ENCODE peak calls at places on chromosomes 16 and 17, in ten cellular contexts. O is lower leg skin, T is esophagus squamous epithelium, C is HCT116, X is adrenal gland, W is stomach, D is GM12878, I is breast epithelium, F is uterus, N is heart left ventricle. J is an unnamed sample.

GRCh38 chr17:82645516-82645915 is 2.7 kb downstream of the WDR45B start:
- DNase-seq in O (no peak), T (no peak), C (no peak), X (no peak), W (no peak), D (no peak), I (no peak), F (no peak), N (no peak), J (no peak)

GRCh38 chr17:18246880-18247612 is 11.5 kb downstream of the FLII start:
- DNase-seq in O (peak; percentile 94), T (no peak), C (no peak), X (peak; percentile 93), W (peak; percentile 95), D (no peak), I (no peak), F (peak; percentile 71), N (peak; percentile 47), J (peak; percentile 81)

GRCh38 chr17:56142781-56143180 is 10.5 kb upstream of the ANKFN1 start:
- DNase-seq in O (no peak), T (no peak), C (no peak), X (no peak), W (no peak), D (no peak), I (no peak), F (no peak), N (no peak), J (no peak)

GRCh38 chr16:19700319-19700781 is 17.7 kb downstream of the KNOP1 start:
- DNase-seq in O (no peak), T (no peak), C (no peak), X (peak; percentile 68), W (no peak), D (no peak), I (peak; percentile 63), F (peak; percentile 65), N (no peak), J (no peak)

GRCh38 chr17:65498831-65499230 is 62.6 kb downstream of the AXIN2 start:
- DNase-seq in O (no peak), T (no peak), C (no peak), X (no peak), W (no peak), D (no peak), I (no peak), F (no peak), N (no peak), J (no peak)

GRCh38 chr17:76246080-76247066 is 6.1 kb upstream of the RNF157 start:
- DNase-seq in O (peak; percentile 75), T (no peak), C (no peak), X (no peak), W (no peak), D (peak; percentile 98), I (no peak), F (no peak), N (no peak), J (peak; percentile 44)

GRCh38 chr16:66520406-66521194 is 29.3 kb downstream of the TK2 start:
- DNase-seq in O (peak; percentile 90), T (no peak), C (no peak), X (peak; percentile 53), W (no peak), D (no peak), I (no peak), F (no peak), N (peak; percentile 52), J (no peak)

GRCh38 chr17:32928527-32929287 is 754 bp downstream of the TMEM98 start:
- DNase-seq in O (peak; percentile 28), T (no peak), C (no peak), X (no peak), W (no peak), D (no peak), I (no peak), F (no peak), N (no peak), J (no peak)

DNA sequence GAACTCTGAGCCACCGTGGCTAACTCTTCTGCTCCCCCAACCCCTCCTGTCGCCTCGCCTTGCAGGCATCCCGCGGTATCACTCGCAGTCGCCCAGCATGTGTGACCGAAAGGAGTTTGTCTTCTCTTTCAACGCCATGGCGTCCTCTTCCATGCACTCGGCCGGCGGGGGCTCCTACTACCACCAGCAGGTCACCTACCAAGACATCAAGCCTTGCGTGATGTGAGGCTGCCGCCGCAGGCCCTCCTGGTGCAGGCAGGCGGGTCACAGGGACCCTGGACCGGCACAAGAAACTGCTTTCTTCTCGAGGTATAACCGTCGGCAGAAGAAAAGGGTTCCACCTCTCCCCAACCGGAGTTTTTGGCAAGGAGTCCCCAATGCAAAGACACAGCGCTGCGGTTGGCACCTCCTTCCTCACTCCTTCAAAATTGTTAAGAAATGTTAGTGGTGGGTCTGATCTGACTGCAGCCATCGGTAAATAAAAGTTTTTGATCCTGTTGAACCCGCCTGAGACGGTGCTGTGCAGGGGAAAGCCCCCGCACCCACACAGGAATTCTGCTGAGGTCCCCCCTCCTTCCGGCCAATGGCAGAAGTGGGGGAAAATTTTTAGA is 2.6 kb downstream of the FOXF1 start:
- DNase-seq in O (no peak), T (no peak), C (no peak), X (no peak), W (no peak), D (no peak), I (no peak), F (no peak), N (no peak), J (peak; percentile 80)
- TF ChIP-seq POLR2A in O (no peak), T (no peak), C (no peak), X (no peak), W (no peak), D (no peak), I (no peak), F (no peak), N (no peak), J (no peak)

GRCh38 chr17:69857412-69857835 is 217.6 kb upstream of the KCNJ16 start:
- DNase-seq in O (no peak), T (no peak), C (peak; percentile 8), X (no peak), W (no peak), D (no peak), I (no peak), F (no peak), N (no peak), J (no peak)
- TF ChIP-seq POLR2A in O (no peak), T (no peak), C (no peak), X (no peak), W (no peak), D (no peak), I (no peak), F (no peak), N (no peak), J (no peak)

GRCh38 chr17:45170280-45170975 is 8.8 kb downstream of the HEXIM2 start:
- DNase-seq in O (no peak), T (no peak), C (no peak), X (no peak), W (no peak), D (no peak), I (no peak), F (no peak), N (no peak), J (no peak)

GRCh38 chr17:45170976-45171337 is 9.3 kb downstream of the HEXIM2 start:
- DNase-seq in O (peak; percentile 94), T (no peak), C (peak; percentile 44), X (peak; percentile 83), W (peak; percentile 31), D (no peak), I (peak; percentile 82), F (peak; percentile 55), N (peak; percentile 67), J (peak; percentile 91)

GRCh38 chr17:45172232-45172540 is 10.5 kb downstream of the HEXIM2 start:
- DNase-seq in O (no peak), T (no peak), C (no peak), X (no peak), W (no peak), D (no peak), I (no peak), F (no peak), N (no peak), J (no peak)

GRCh38 chr17:45172541-45173286 is 11.0 kb downstream of the HEXIM2 start:
- DNase-seq in O (peak; percentile 93), T (no peak), C (peak; percentile 87), X (peak; percentile 86), W (peak; percentile 69), D (no peak), I (peak; percentile 66), F (peak; percentile 78), N (peak; percentile 72), J (peak; percentile 89)

DNA sequence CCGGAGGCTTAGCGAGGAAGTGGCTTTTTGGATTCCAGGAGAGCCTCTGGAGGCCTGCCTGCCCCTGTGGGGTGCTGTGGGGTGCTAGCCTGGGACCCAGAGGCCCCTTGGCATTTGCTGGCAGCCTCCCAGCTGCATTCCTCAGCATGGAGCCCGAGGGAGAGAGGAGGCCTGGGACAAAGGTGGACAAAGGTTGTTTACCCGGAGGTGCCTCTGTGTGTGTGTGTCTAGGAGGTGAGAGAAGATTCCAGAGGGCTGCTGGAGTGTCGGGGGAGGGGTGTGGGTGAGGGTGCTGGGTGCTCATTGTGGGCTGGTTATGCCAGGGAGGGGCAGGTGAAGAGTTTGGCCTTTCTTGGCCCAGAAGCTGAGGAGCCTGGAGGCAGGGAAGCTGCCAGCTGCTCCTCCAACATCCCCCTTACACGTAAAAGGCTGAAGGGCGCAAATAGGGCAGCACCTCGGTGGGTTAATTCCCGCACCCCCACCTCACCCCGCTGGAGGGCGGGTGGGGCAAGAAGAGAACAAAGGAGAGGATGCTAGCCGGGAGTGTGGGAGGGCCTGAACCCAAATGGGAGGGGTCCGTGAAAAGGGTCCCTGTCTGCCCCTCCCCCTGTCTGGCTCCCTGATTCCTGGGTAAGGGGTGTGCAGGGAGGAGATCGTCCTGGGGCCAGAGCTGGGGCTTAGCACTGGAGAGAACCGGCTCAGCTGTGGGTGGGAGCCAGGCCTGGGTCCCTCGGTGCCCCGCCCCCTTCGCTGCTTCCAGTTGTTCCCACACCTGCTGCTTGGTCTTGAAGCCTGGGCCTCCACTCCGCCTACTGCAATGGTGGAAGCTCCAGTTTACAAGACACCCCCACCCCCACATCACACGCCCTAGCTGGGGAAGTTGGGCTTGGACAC is 9.9 kb downstream of the HEXIM2 start:
- DNase-seq in O (peak; percentile 93), T (no peak), C (no peak), X (no peak), W (peak; percentile 27), D (no peak), I (peak; percentile 83), F (peak; percentile 63), N (peak; percentile 16), J (peak; percentile 80)
- TF ChIP-seq POLR2A in O (no peak), T (no peak), C (no peak), X (no peak), W (no peak), D (no peak), I (peak; percentile 17), F (no peak), N (no peak), J (no peak)

DNA sequence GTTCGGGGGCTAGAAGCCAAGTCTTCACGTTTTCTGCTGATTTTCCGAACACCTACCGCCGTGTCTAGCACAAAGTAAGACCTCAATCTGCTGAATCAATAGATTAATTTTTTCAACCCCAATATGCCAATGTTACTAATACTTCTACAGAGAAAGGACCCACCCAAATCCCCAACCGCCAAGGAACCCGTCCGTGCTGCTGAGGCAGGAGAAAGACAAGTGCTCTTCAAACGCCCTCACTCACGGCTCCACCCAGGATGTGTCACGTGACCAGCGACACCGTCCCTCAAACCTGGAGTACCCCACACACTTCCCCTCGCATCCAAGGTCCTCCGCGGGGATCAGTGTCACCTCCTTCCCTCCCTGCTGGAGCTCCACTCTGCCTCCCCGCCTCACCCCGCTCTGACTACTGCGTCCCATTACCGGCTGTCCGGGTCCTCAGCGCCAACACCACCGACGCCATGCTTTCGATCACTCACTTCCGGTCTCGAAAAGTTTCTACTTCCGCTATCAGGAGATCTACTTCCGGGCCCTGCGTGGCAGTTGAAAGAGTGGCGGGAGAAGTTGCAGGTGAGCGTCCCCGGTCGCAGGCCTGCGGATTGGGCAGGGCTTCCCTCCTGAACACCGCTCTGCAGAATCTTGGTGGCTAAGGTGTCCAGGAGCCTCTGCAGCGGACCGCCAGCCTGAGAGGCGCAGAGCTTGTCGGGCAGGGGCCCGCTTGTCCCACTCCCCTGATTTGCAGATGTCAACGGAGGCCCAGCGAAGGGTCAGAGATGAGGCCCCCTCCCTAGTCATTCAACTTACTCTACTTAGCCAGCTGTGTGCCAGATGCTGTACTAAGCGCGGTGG is at the start of the genes EME1 and MRPL27:
- DNase-seq in O (peak; percentile 97), T (peak; percentile 38), C (peak; percentile 90), X (peak; percentile 77), W (peak; percentile 82), D (peak; percentile 85), I (peak; percentile 76), F (peak; percentile 79), N (peak; percentile 86), J (peak; percentile 92)
- TF ChIP-seq POLR2A in O (no peak), T (no peak), C (peak; percentile 95), X (peak; percentile 24), W (no peak), D (peak; percentile 99), I (peak; percentile 58), F (no peak), N (peak; percentile 65), J (peak; percentile 46)

J was measured in sigmoid colon.